ENCODE peak calls at places on chromosomes 1 and 21, in ten cellular contexts. G, T, I, H, R, Q, N, J, E and M are unnamed samples.

GRCh38 chr1:14242145-14242544 is 356.3 kb upstream of the KAZN start:
- DNase-seq in G (no peak), T (no peak), I (no peak), H (no peak), R (no peak), Q (no peak), N (no peak), J (peak), E (no peak), M (no peak)

GRCh38 chr1:40162791-40163441 is 1.7 kb downstream of the RLF start:
- DNase-seq in G (no peak), T (no peak), I (no peak), H (no peak), R (no peak), Q (no peak), N (no peak), J (no peak), E (no peak), M (no peak)

GRCh38 chr1:169588785-169589485 is 2.7 kb upstream of the F5 start:
- DNase-seq in G (no peak), T (no peak), I (no peak), H (no peak), R (no peak), Q (no peak), N (no peak), J (no peak), E (no peak), M (no peak)

GRCh38 chr1:61222240-61222639 is 139.9 kb downstream of the NFIA start:
- DNase-seq in G (no peak), T (no peak), I (no peak), H (no peak), R (no peak), Q (no peak), N (no peak), J (no peak), E (no peak), M (no peak)

GRCh38 chr1:55168353-55168752 is 46.8 kb downstream of the USP24 start:
- DNase-seq in G (no peak), T (no peak), I (no peak), H (no peak), R (no peak), Q (no peak), N (no peak), J (no peak), E (no peak), M (no peak)

GRCh38 chr1:171081994-171082295 is 8.8 kb upstream of the FMO3 start:
- DNase-seq in G (no peak), T (no peak), I (no peak), H (no peak), R (no peak), Q (no peak), N (no peak), J (no peak), E (no peak), M (no peak)

GRCh38 chr1:112026018-112026417 is 36.5 kb upstream of the KCND3 start:
- DNase-seq in G (no peak), T (no peak), I (no peak), H (no peak), R (no peak), Q (no peak), N (no peak), J (no peak), E (no peak), M (no peak)

GRCh38 chr1:230548357-230548756 is 93.9 kb upstream of the COG2 start:
- DNase-seq in G (no peak), T (no peak), I (no peak), H (no peak), R (no peak), Q (no peak), N (no peak), J (no peak), E (no peak), M (no peak)

GRCh38 chr21:44862869-44863685 is 10.4 kb downstream of the PTTG1IP start:
- DNase-seq in G (no peak), T (no peak), I (no peak), H (no peak), R (no peak), Q (no peak), N (no peak), J (no peak), E (no peak), M (no peak)

GRCh38 chr21:37914211-37914900 is 1.9 kb downstream of the KCNJ6 start:
- DNase-seq in G (no peak), T (no peak), I (no peak), H (no peak), R (no peak), Q (peak), N (peak), J (peak), E (no peak), M (no peak)